ENCODE peak calls at places on chromosome 12, in seven cellular contexts. One of them, this sample, is unnamed.

GRCh38 chr12:50916292-50916691 is 36.1 kb upstream of the HIGD1C start:
- DNase-seq in IMR-90: no peak
- DNase-seq in heart left ventricle: no peak
- DNase-seq in ovary: no peak
- DNase-seq in stomach: no peak
- DNase-seq in testis: no peak
- DNase-seq in sigmoid colon: no peak
- DNase-seq in this sample: no peak

GRCh38 chr12:22709292-22709691 is 84.3 kb downstream of the ETNK1 start:
- DNase-seq in IMR-90: no peak
- DNase-seq in heart left ventricle: no peak
- DNase-seq in ovary: no peak
- DNase-seq in stomach: no peak
- DNase-seq in testis: no peak
- DNase-seq in sigmoid colon: no peak
- DNase-seq in this sample: no peak

GRCh38 chr12:57521475-57522018 is 1.1 kb upstream of the MBD6 start:
- DNase-seq in IMR-90: peak; percentile 61
- DNase-seq in heart left ventricle: peak; percentile 55
- DNase-seq in ovary: peak; percentile 73
- DNase-seq in stomach: peak; percentile 48
- DNase-seq in testis: peak; percentile 74
- DNase-seq in sigmoid colon: peak; percentile 86
- DNase-seq in this sample: peak; percentile 54

GRCh38 chr12:14417717-14418116 is 52.2 kb downstream of the ATF7IP start:
- DNase-seq in IMR-90: peak; percentile 92
- DNase-seq in heart left ventricle: peak; percentile 75
- DNase-seq in ovary: no peak
- DNase-seq in stomach: peak; percentile 67
- DNase-seq in testis: peak; percentile 53
- DNase-seq in sigmoid colon: peak; percentile 77
- DNase-seq in this sample: peak; percentile 80

GRCh38 chr12:66662729-66663128 is 16.1 kb downstream of the GRIP1 start:
- DNase-seq in IMR-90: peak; percentile 33
- DNase-seq in heart left ventricle: no peak
- DNase-seq in ovary: no peak
- DNase-seq in stomach: no peak
- DNase-seq in testis: no peak
- DNase-seq in sigmoid colon: no peak
- DNase-seq in this sample: no peak

GRCh38 chr12:61254225-61254624 is 1006.0 kb upstream of the USP15 start:
- DNase-seq in IMR-90: no peak
- DNase-seq in heart left ventricle: no peak
- DNase-seq in ovary: no peak
- DNase-seq in stomach: no peak
- DNase-seq in testis: no peak
- DNase-seq in sigmoid colon: no peak
- DNase-seq in this sample: no peak

GRCh38 chr12:14729586-14729985 is 33.2 kb upstream of the GUCY2C start:
- DNase-seq in IMR-90: no peak
- DNase-seq in heart left ventricle: no peak
- DNase-seq in ovary: no peak
- DNase-seq in stomach: no peak
- DNase-seq in testis: no peak
- DNase-seq in sigmoid colon: no peak
- DNase-seq in this sample: no peak

GRCh38 chr12:132439333-132439904 is 50.5 kb upstream of the FBRSL1 start:
- DNase-seq in IMR-90: no peak
- DNase-seq in heart left ventricle: no peak
- DNase-seq in ovary: no peak
- DNase-seq in stomach: no peak
- DNase-seq in testis: no peak
- DNase-seq in sigmoid colon: no peak
- DNase-seq in this sample: no peak

GRCh38 chr12:95319694-95320331 is 102.2 kb downstream of the VEZT start:
- DNase-seq in IMR-90: peak; percentile 10
- DNase-seq in heart left ventricle: no peak
- DNase-seq in ovary: no peak
- DNase-seq in stomach: no peak
- DNase-seq in testis: no peak
- DNase-seq in sigmoid colon: no peak
- DNase-seq in this sample: no peak

GRCh38 chr12:69392146-69392928 is 32.8 kb downstream of the YEATS4 start:
- DNase-seq in IMR-90: peak; percentile 13
- DNase-seq in heart left ventricle: no peak
- DNase-seq in ovary: no peak
- DNase-seq in stomach: no peak
- DNase-seq in testis: no peak
- DNase-seq in sigmoid colon: no peak
- DNase-seq in this sample: no peak

GRCh38 chr12:6927379-6927991 is at the start of gene ATN1:
- DNase-seq in IMR-90: peak; percentile 78
- DNase-seq in heart left ventricle: peak; percentile 91
- DNase-seq in ovary: peak; percentile 96
- DNase-seq in stomach: peak; percentile 68
- DNase-seq in testis: peak; percentile 89
- DNase-seq in sigmoid colon: peak; percentile 97
- DNase-seq in this sample: peak; percentile 90

GRCh38 chr12:89840162-89840922 is 131.7 kb upstream of the ATP2B1 start:
- DNase-seq in IMR-90: peak; percentile 51
- DNase-seq in heart left ventricle: no peak
- DNase-seq in ovary: no peak
- DNase-seq in stomach: no peak
- DNase-seq in testis: no peak
- DNase-seq in sigmoid colon: no peak
- DNase-seq in this sample: no peak

GRCh38 chr12:25853696-25854095 is 104.8 kb upstream of the RASSF8 start:
- DNase-seq in IMR-90: no peak
- DNase-seq in heart left ventricle: no peak
- DNase-seq in ovary: no peak
- DNase-seq in stomach: no peak
- DNase-seq in testis: no peak
- DNase-seq in sigmoid colon: no peak
- DNase-seq in this sample: no peak

GRCh38 chr12:922297-922696 is 27.2 kb downstream of the RAD52 start:
- DNase-seq in IMR-90: peak; percentile 45
- DNase-seq in heart left ventricle: no peak
- DNase-seq in ovary: no peak
- DNase-seq in stomach: no peak
- DNase-seq in testis: no peak
- DNase-seq in sigmoid colon: no peak
- DNase-seq in this sample: no peak

GRCh38 chr12:20142956-20143355 is 225.4 kb upstream of the PDE3A start:
- DNase-seq in IMR-90: no peak
- DNase-seq in heart left ventricle: no peak
- DNase-seq in ovary: no peak
- DNase-seq in stomach: no peak
- DNase-seq in testis: no peak
- DNase-seq in sigmoid colon: no peak
- DNase-seq in this sample: no peak

GRCh38 chr12:66188584-66189475 is at the start of gene IRAK3:
- DNase-seq in IMR-90: peak; percentile 31
- DNase-seq in heart left ventricle: peak; percentile 84
- DNase-seq in ovary: peak; percentile 49
- DNase-seq in stomach: peak; percentile 86
- DNase-seq in testis: peak; percentile 79
- DNase-seq in sigmoid colon: peak; percentile 95
- DNase-seq in this sample: peak; percentile 66

DNA sequence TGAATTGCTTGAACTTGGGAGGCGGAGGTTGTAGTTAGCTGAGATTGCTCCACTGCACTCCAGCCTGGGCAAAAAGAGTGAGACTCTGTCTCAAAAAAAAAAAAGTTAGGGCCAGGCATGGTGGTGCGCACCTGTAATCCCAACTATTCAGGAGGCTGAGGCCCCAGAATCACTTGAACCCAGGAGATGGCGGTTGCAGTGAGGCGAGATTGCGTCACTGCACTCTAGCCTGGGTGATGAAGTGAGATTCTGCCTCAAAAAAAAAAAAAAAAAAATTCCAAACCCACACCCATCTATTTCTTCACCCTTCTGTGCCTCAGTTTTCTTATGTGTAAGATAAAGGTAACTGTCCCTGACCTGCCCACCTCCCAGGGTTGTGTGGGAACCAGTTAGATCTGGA is 11.0 kb upstream of the MLXIP start:
- DNase-seq in IMR-90: no peak
- DNase-seq in heart left ventricle: no peak
- DNase-seq in ovary: no peak
- DNase-seq in stomach: no peak
- DNase-seq in testis: no peak
- DNase-seq in sigmoid colon: no peak
- DNase-seq in this sample: no peak
- H3K4me3 ChIP-seq in IMR-90: no peak overlapping the region
- H3K4me3 ChIP-seq in heart left ventricle: no peak overlapping the region
- H3K4me3 ChIP-seq in ovary: no peak overlapping the region
- H3K4me3 ChIP-seq in stomach: no peak overlapping the region
- H3K4me3 ChIP-seq in testis: no peak overlapping the region
- H3K4me3 ChIP-seq in sigmoid colon: no peak overlapping the region
- H3K4me3 ChIP-seq in this sample: no peak overlapping the region

DNA sequence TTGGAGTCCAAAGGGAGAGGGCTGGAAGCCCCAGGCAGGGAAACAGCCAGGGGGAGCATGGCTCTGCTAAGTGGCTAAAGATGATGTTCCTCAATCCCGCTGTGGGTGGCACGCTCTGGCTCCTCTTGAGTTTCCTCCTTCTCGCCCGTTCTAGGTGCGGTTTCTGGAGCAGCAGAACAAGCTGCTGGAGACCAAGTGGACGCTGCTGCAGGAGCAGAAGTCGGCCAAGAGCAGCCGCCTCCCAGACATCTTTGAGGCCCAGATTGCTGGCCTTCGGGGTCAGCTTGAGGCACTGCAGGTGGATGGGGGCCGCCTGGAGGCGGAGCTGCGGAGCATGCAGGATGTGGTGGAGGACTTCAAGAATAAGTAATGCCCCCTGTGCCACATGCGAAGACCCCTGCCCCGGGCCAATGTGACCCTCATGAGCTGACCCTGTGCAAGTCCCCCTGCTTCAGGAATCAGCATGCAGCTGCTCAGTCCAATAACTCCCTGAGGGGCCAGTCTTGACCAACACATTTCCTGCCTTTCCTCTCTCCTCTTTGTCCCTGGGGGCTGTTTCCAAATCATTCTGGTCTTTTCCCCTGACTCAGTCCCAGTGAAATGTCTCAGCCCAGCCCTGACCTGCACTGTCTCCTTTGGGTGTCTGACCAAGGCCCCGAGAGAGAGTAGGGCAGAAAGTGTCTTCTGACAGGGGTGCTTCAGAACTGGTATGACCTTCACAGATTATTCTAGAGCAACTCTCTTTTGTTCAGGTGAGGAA is 2.1 kb downstream of the KRT7 start:
- DNase-seq in IMR-90: no peak
- DNase-seq in heart left ventricle: no peak
- DNase-seq in ovary: no peak
- DNase-seq in stomach: no peak
- DNase-seq in testis: no peak
- DNase-seq in sigmoid colon: peak; percentile 57
- DNase-seq in this sample: peak; percentile 58
- H3K27ac ChIP-seq in IMR-90: no peak overlapping the region
- H3K27ac ChIP-seq in heart left ventricle: no peak overlapping the region
- H3K27ac ChIP-seq in ovary: no peak overlapping the region
- H3K27ac ChIP-seq in stomach: peak overlapping the region; percentile 48
- H3K27ac ChIP-seq in testis: no peak overlapping the region
- H3K27ac ChIP-seq in sigmoid colon: no peak overlapping the region
- H3K27ac ChIP-seq in this sample: peak overlapping the region; percentile 99

GRCh38 chr12:116735951-116736599 is 1.8 kb downstream of the SPRING1 start:
- DNase-seq in IMR-90: no peak
- DNase-seq in heart left ventricle: no peak
- DNase-seq in ovary: no peak
- DNase-seq in stomach: peak; percentile 64
- DNase-seq in testis: no peak
- DNase-seq in sigmoid colon: no peak
- DNase-seq in this sample: peak; percentile 73

GRCh38 chr12:116736962-116737773 is 701 bp downstream of the SPRING1 start:
- DNase-seq in IMR-90: no peak
- DNase-seq in heart left ventricle: no peak
- DNase-seq in ovary: no peak
- DNase-seq in stomach: peak; percentile 31
- DNase-seq in testis: no peak
- DNase-seq in sigmoid colon: no peak
- DNase-seq in this sample: no peak

GRCh38 chr12:116735084-116735483 is 2.8 kb downstream of the SPRING1 start:
- DNase-seq in IMR-90: no peak
- DNase-seq in heart left ventricle: no peak
- DNase-seq in ovary: no peak
- DNase-seq in stomach: no peak
- DNase-seq in testis: no peak
- DNase-seq in sigmoid colon: no peak
- DNase-seq in this sample: no peak

GRCh38 chr12:116739381-116739887 is 1.3 kb downstream of the RNFT2 start:
- DNase-seq in IMR-90: no peak
- DNase-seq in heart left ventricle: no peak
- DNase-seq in ovary: no peak
- DNase-seq in stomach: no peak
- DNase-seq in testis: no peak
- DNase-seq in sigmoid colon: no peak
- DNase-seq in this sample: no peak

GRCh38 chr12:116737774-116738657 is at the start of the genes RNFT2 and SPRING1:
- DNase-seq in IMR-90: peak; percentile 99
- DNase-seq in heart left ventricle: peak; percentile 100
- DNase-seq in ovary: peak; percentile 99
- DNase-seq in stomach: peak; percentile 99
- DNase-seq in testis: peak; percentile 100
- DNase-seq in sigmoid colon: peak; percentile 100
- DNase-seq in this sample: peak; percentile 100
- TF ChIP-seq POLR2A in IMR-90: peak; percentile 87
- TF ChIP-seq POLR2A in heart left ventricle: peak; percentile 87
- TF ChIP-seq POLR2A in ovary: peak; percentile 74
- TF ChIP-seq POLR2A in stomach: no peak
- TF ChIP-seq POLR2A in testis: peak; percentile 49
- TF ChIP-seq POLR2A in sigmoid colon: no peak
- TF ChIP-seq POLR2A in this sample: peak; percentile 96

DNA sequence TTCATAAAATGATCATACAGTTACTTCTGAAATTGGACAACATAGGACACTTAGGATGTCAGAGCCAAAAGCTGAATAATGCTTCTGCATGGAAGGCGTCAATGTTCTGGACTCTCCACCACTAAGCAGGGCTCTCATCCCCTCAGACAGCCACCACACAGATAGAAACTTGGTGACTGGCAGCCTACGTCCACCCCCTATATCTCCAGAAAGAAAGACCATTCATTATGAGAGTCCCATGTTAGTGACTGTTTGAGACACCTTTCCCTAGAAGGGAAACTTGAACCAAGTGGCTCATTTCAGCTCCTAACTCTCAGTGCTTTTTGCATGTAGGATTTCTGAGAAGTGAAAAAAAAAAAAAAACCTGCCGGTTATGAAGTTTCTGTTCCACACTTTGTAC is 251.0 kb upstream of the FKBP4 start:
- DNase-seq in IMR-90: no peak
- DNase-seq in heart left ventricle: no peak
- DNase-seq in ovary: no peak
- DNase-seq in stomach: no peak
- DNase-seq in testis: no peak
- DNase-seq in sigmoid colon: no peak
- DNase-seq in this sample: no peak
- H3K4me3 ChIP-seq in IMR-90: no peak overlapping the region
- H3K4me3 ChIP-seq in heart left ventricle: no peak overlapping the region
- H3K4me3 ChIP-seq in ovary: no peak overlapping the region
- H3K4me3 ChIP-seq in stomach: no peak overlapping the region
- H3K4me3 ChIP-seq in testis: no peak overlapping the region
- H3K4me3 ChIP-seq in sigmoid colon: no peak overlapping the region
- H3K4me3 ChIP-seq in this sample: no peak overlapping the region